ENCODE peak calls at places on chromosomes 7 and 10, in four cellular contexts. V, L, C and D are unnamed samples.
A peak's percentile ranks its signal among the peaks of the same experiment; 100 is the strongest.

GRCh38 chr10:4024846-4025245 is 239.8 kb upstream of the KLF6 start:
- DNase-seq in V (no peak), L (no peak), C (no peak), D (no peak)

GRCh38 chr10:132242103-132242840 is 55.5 kb downstream of the DPYSL4 start:
- DNase-seq in V (no peak), L (no peak), C (no peak), D (no peak)

GRCh38 chr7:140041626-140042385 is 20.9 kb downstream of the PARP12 start:
- DNase-seq in V (no peak), L (no peak), C (no peak), D (peak; percentile 86)

GRCh38 chr10:10798543-10799192 is 219.0 kb upstream of the CELF2 start:
- DNase-seq in V (no peak), L (peak; percentile 6), C (no peak), D (no peak)

GRCh38 chr7:79716329-79716728 is 262.9 kb upstream of the MAGI2 start:
- DNase-seq in V (no peak), L (no peak), C (no peak), D (no peak)

GRCh38 chr10:89274928-89275327 is 23.4 kb upstream of the LIPA start:
- DNase-seq in V (no peak), L (no peak), C (no peak), D (no peak)

GRCh38 chr7:6116216-6116615 is 85.0 kb downstream of the ANKRD61 start:
- DNase-seq in V (no peak), L (no peak), C (no peak), D (no peak)

GRCh38 chr7:6273380-6273837 is 985 bp upstream of the CYTH3 start:
- DNase-seq in V (no peak), L (no peak), C (no peak), D (no peak)

GRCh38 chr7:95723583-95724180 is 48.7 kb upstream of the DYNC1I1 start:
- DNase-seq in V (peak; percentile 73), L (peak; percentile 57), C (peak; percentile 33), D (peak; percentile 70)

GRCh38 chr10:28987555-28988320 is 301.1 kb upstream of the LYZL1 start:
- DNase-seq in V (no peak), L (no peak), C (no peak), D (no peak)

GRCh38 chr7:148478551-148478950 is 112.0 kb upstream of the C7orf33 start:
- DNase-seq in V (no peak), L (no peak), C (no peak), D (no peak)

GRCh38 chr7:152608208-152608607 is 67.7 kb downstream of the XRCC2 start:
- DNase-seq in V (no peak), L (no peak), C (no peak), D (no peak)

GRCh38 chr7:78620931-78621330 is 822.4 kb downstream of the PHTF2 start:
- DNase-seq in V (no peak), L (no peak), C (peak; percentile 7), D (no peak)

GRCh38 chr7:2952316-2952715 is 91.4 kb downstream of the CARD11 start:
- DNase-seq in V (no peak), L (no peak), C (no peak), D (no peak)

GRCh38 chr7:81753392-81753791 is 16.5 kb downstream of the HGF start:
- DNase-seq in V (no peak), L (no peak), C (no peak), D (no peak)

GRCh38 chr7:105131033-105131656 is 117.1 kb downstream of the KMT2E start:
- DNase-seq in V (no peak), L (no peak), C (peak; percentile 50), D (no peak)

GRCh38 chr7:77796109-77796508 is 2.1 kb downstream of the TMEM60 start:
- DNase-seq in V (no peak), L (no peak), C (no peak), D (no peak)

GRCh38 chr10:103667390-103667789 is 173.9 kb downstream of the NEURL1 start:
- DNase-seq in V (no peak), L (no peak), C (no peak), D (no peak)

GRCh38 chr10:129870926-129871660 is 93.0 kb downstream of the EBF3 start:
- DNase-seq in V (no peak), L (no peak), C (no peak), D (no peak)

GRCh38 chr10:87861566-87861952 is 1.8 kb downstream of the KLLN start:
- DNase-seq in V (peak; percentile 77), L (peak; percentile 74), C (peak; percentile 59), D (peak; percentile 74)

GRCh38 chr7:97734255-97734654 is 2.4 kb downstream of the TAC1 start:
- DNase-seq in V (no peak), L (no peak), C (no peak), D (no peak)

GRCh38 chr7:117993377-117994003 is 120.2 kb upstream of the CTTNBP2 start:
- DNase-seq in V (peak; percentile 30), L (no peak), C (peak; percentile 28), D (no peak)